ENCODE peak calls at places on chromosomes 16 and 17, in eight cellular contexts. K, J, X, Y, V, H, C and M are unnamed samples.

GRCh38 chr16:30747331-30747730 is 894 bp upstream of the PHKG2 start:
- DNase-seq in K (peak; percentile 20), J (peak; percentile 75), X (no peak), Y (no peak), V (no peak), H (no peak), C (peak; percentile 23), M (no peak)

GRCh38 chr17:17018612-17019429 is 23.4 kb upstream of the MPRIP start:
- DNase-seq in K (no peak), J (no peak), X (no peak), Y (no peak), V (peak; percentile 89), H (no peak), C (no peak), M (no peak)

GRCh38 chr17:19654342-19654886 is 5.9 kb downstream of the ALDH3A2 start:
- DNase-seq in K (no peak), J (no peak), X (no peak), Y (no peak), V (no peak), H (no peak), C (no peak), M (no peak)

GRCh38 chr17:77942111-77942988 is 16.2 kb upstream of the TNRC6C start:
- DNase-seq in K (no peak), J (no peak), X (no peak), Y (no peak), V (no peak), H (no peak), C (no peak), M (no peak)

GRCh38 chr17:69579961-69580677 is 165.6 kb downstream of the MAP2K6 start:
- DNase-seq in K (no peak), J (no peak), X (no peak), Y (no peak), V (no peak), H (no peak), C (no peak), M (no peak)

GRCh38 chr16:89422905-89423630 is 67.3 kb downstream of the ANKRD11 start:
- DNase-seq in K (no peak), J (peak; percentile 80), X (no peak), Y (peak; percentile 50), V (peak; percentile 33), H (no peak), C (peak; percentile 63), M (no peak)

GRCh38 chr16:65111306-65111705 is 10.6 kb downstream of the CDH11 start:
- DNase-seq in K (no peak), J (no peak), X (no peak), Y (no peak), V (no peak), H (no peak), C (no peak), M (no peak)

GRCh38 chr16:57607676-57608461 is 20.6 kb upstream of the ADGRG1 start:
- DNase-seq in K (no peak), J (no peak), X (no peak), Y (no peak), V (no peak), H (no peak), C (no peak), M (no peak)

GRCh38 chr17:79085921-79086551 is 11.4 kb downstream of the ENGASE start:
- DNase-seq in K (no peak), J (no peak), X (no peak), Y (no peak), V (no peak), H (no peak), C (no peak), M (no peak)

GRCh38 chr16:66364117-66364958 is 2.2 kb upstream of the CDH5 start:
- DNase-seq in K (no peak), J (peak; percentile 80), X (no peak), Y (no peak), V (peak; percentile 82), H (no peak), C (peak; percentile 85), M (no peak)

GRCh38 chr16:90008708-90009145 is 10.5 kb downstream of the DBNDD1 start:
- DNase-seq in K (no peak), J (no peak), X (peak; percentile 70), Y (no peak), V (no peak), H (peak; percentile 30), C (no peak), M (peak; percentile 64)

GRCh38 chr17:77033892-77034404 is 106.8 kb upstream of the SEC14L1 start:
- DNase-seq in K (no peak), J (no peak), X (no peak), Y (no peak), V (no peak), H (no peak), C (no peak), M (no peak)

GRCh38 chr16:1635070-1635469 is 22.9 kb downstream of the CRAMP1 start:
- DNase-seq in K (no peak), J (no peak), X (no peak), Y (no peak), V (no peak), H (no peak), C (no peak), M (no peak)

GRCh38 chr16:68636064-68636551 is 9.0 kb upstream of the CDH3 start:
- DNase-seq in K (no peak), J (no peak), X (no peak), Y (no peak), V (no peak), H (no peak), C (no peak), M (no peak)

GRCh38 chr16:11871193-11871592 is 19.9 kb upstream of the RSL1D1 start:
- DNase-seq in K (peak; percentile 38), J (peak; percentile 70), X (no peak), Y (no peak), V (peak; percentile 73), H (no peak), C (peak; percentile 19), M (no peak)

GRCh38 chr16:11784048-11784780 is 12.8 kb downstream of the ZC3H7A start:
- DNase-seq in K (no peak), J (no peak), X (no peak), Y (no peak), V (no peak), H (no peak), C (no peak), M (no peak)

GRCh38 chr16:89040861-89041570 is 52.6 kb upstream of the ACSF3 start:
- DNase-seq in K (no peak), J (no peak), X (no peak), Y (no peak), V (no peak), H (no peak), C (no peak), M (no peak)

GRCh38 chr17:66507103-66507923 is 204.9 kb downstream of the PRKCA start:
- DNase-seq in K (peak; percentile 74), J (peak; percentile 84), X (no peak), Y (no peak), V (peak; percentile 15), H (peak; percentile 15), C (peak; percentile 67), M (no peak)

GRCh38 chr16:57701759-57702371 is 7.3 kb downstream of the DRC7 start:
- DNase-seq in K (no peak), J (no peak), X (no peak), Y (no peak), V (no peak), H (no peak), C (no peak), M (no peak)